ENCODE peak calls at places on chromosomes 4 and X, in eight cellular contexts. One of them, this sample, is unnamed.

GRCh38 chr4:156749791-156750403 is 221.7 kb downstream of the PDGFC start:
- DNase-seq in HS-27A: no peak
- DNase-seq in ascending aorta: no peak
- DNase-seq in amniotic stem cell: no peak
- DNase-seq in CD8-positive, alpha-beta memory T cell: no peak
- DNase-seq in H9: no peak
- DNase-seq in adipocyte: peak
- DNase-seq in stimulated activated CD8-positive, alpha-beta memory T cell treated with anti-CD3 and anti-CD28 coated beads, Interleukin-2, amount 100 ng/mL, for 48 hours: no peak
- DNase-seq in this sample: no peak

GRCh38 chrX:119118780-119119395 is 8.7 kb downstream of the KIAA1210 start:
- DNase-seq in H9: peak
- DNase-seq in stimulated activated CD8-positive, alpha-beta memory T cell treated with anti-CD3 and anti-CD28 coated beads, Interleukin-2, amount 100 ng/mL, for 48 hours: peak
- DNase-seq in adipocyte: peak
- DNase-seq in amniotic stem cell: peak
- DNase-seq in ascending aorta: no peak
- DNase-seq in HS-27A: peak
- DNase-seq in CD8-positive, alpha-beta memory T cell: peak
- DNase-seq in this sample: peak

GRCh38 chr4:32488690-32489089 is 1768.5 kb downstream of the PCDH7 start:
- DNase-seq in amniotic stem cell: no peak
- DNase-seq in HS-27A: no peak
- DNase-seq in adipocyte: peak
- DNase-seq in CD8-positive, alpha-beta memory T cell: no peak
- DNase-seq in H9: no peak
- DNase-seq in ascending aorta: no peak
- DNase-seq in stimulated activated CD8-positive, alpha-beta memory T cell treated with anti-CD3 and anti-CD28 coated beads, Interleukin-2, amount 100 ng/mL, for 48 hours: no peak
- DNase-seq in this sample: no peak

GRCh38 chr4:7777017-7777710 is 162.5 kb downstream of the AFAP1 start:
- DNase-seq in adipocyte: no peak
- DNase-seq in ascending aorta: no peak
- DNase-seq in stimulated activated CD8-positive, alpha-beta memory T cell treated with anti-CD3 and anti-CD28 coated beads, Interleukin-2, amount 100 ng/mL, for 48 hours: no peak
- DNase-seq in amniotic stem cell: no peak
- DNase-seq in HS-27A: no peak
- DNase-seq in CD8-positive, alpha-beta memory T cell: no peak
- DNase-seq in H9: no peak
- DNase-seq in this sample: no peak

GRCh38 chrX:114798902-114799301 is 215.0 kb downstream of the HTR2C start:
- DNase-seq in CD8-positive, alpha-beta memory T cell: no peak
- DNase-seq in stimulated activated CD8-positive, alpha-beta memory T cell treated with anti-CD3 and anti-CD28 coated beads, Interleukin-2, amount 100 ng/mL, for 48 hours: no peak
- DNase-seq in amniotic stem cell: no peak
- DNase-seq in H9: no peak
- DNase-seq in ascending aorta: no peak
- DNase-seq in HS-27A: no peak
- DNase-seq in adipocyte: peak
- DNase-seq in this sample: no peak

GRCh38 chr4:73021634-73022033 is 47.9 kb downstream of the COX18 start:
- DNase-seq in HS-27A: peak
- DNase-seq in stimulated activated CD8-positive, alpha-beta memory T cell treated with anti-CD3 and anti-CD28 coated beads, Interleukin-2, amount 100 ng/mL, for 48 hours: no peak
- DNase-seq in H9: no peak
- DNase-seq in CD8-positive, alpha-beta memory T cell: no peak
- DNase-seq in adipocyte: peak
- DNase-seq in ascending aorta: no peak
- DNase-seq in amniotic stem cell: peak
- DNase-seq in this sample: peak

GRCh38 chr4:106264331-106264728 is 51.7 kb downstream of the TBCK start:
- DNase-seq in stimulated activated CD8-positive, alpha-beta memory T cell treated with anti-CD3 and anti-CD28 coated beads, Interleukin-2, amount 100 ng/mL, for 48 hours: no peak
- DNase-seq in CD8-positive, alpha-beta memory T cell: no peak
- DNase-seq in adipocyte: no peak
- DNase-seq in ascending aorta: no peak
- DNase-seq in amniotic stem cell: no peak
- DNase-seq in H9: no peak
- DNase-seq in HS-27A: no peak
- DNase-seq in this sample: no peak

GRCh38 chr4:69057620-69058409 is 38.5 kb upstream of the UGT2B7 start:
- DNase-seq in CD8-positive, alpha-beta memory T cell: no peak
- DNase-seq in amniotic stem cell: no peak
- DNase-seq in H9: peak
- DNase-seq in stimulated activated CD8-positive, alpha-beta memory T cell treated with anti-CD3 and anti-CD28 coated beads, Interleukin-2, amount 100 ng/mL, for 48 hours: no peak
- DNase-seq in ascending aorta: no peak
- DNase-seq in HS-27A: no peak
- DNase-seq in adipocyte: no peak
- DNase-seq in this sample: no peak

GRCh38 chr4:37760840-37761239 is 65.6 kb upstream of the PGM2 start:
- DNase-seq in H9: no peak
- DNase-seq in amniotic stem cell: no peak
- DNase-seq in adipocyte: no peak
- DNase-seq in CD8-positive, alpha-beta memory T cell: no peak
- DNase-seq in stimulated activated CD8-positive, alpha-beta memory T cell treated with anti-CD3 and anti-CD28 coated beads, Interleukin-2, amount 100 ng/mL, for 48 hours: no peak
- DNase-seq in ascending aorta: no peak
- DNase-seq in HS-27A: no peak
- DNase-seq in this sample: no peak

GRCh38 chrX:16148896-16149295 is 18.4 kb upstream of the MAGEB17 start:
- DNase-seq in HS-27A: no peak
- DNase-seq in CD8-positive, alpha-beta memory T cell: no peak
- DNase-seq in stimulated activated CD8-positive, alpha-beta memory T cell treated with anti-CD3 and anti-CD28 coated beads, Interleukin-2, amount 100 ng/mL, for 48 hours: no peak
- DNase-seq in amniotic stem cell: no peak
- DNase-seq in H9: no peak
- DNase-seq in ascending aorta: no peak
- DNase-seq in adipocyte: no peak
- DNase-seq in this sample: no peak

GRCh38 chr4:137641554-137641953 is 109.3 kb upstream of the PCDH18 start:
- DNase-seq in adipocyte: peak
- DNase-seq in CD8-positive, alpha-beta memory T cell: no peak
- DNase-seq in HS-27A: no peak
- DNase-seq in amniotic stem cell: no peak
- DNase-seq in ascending aorta: no peak
- DNase-seq in stimulated activated CD8-positive, alpha-beta memory T cell treated with anti-CD3 and anti-CD28 coated beads, Interleukin-2, amount 100 ng/mL, for 48 hours: no peak
- DNase-seq in H9: no peak
- DNase-seq in this sample: no peak

GRCh38 chr4:128310266-128310697 is 22.7 kb upstream of the PGRMC2 start:
- DNase-seq in adipocyte: no peak
- DNase-seq in stimulated activated CD8-positive, alpha-beta memory T cell treated with anti-CD3 and anti-CD28 coated beads, Interleukin-2, amount 100 ng/mL, for 48 hours: no peak
- DNase-seq in H9: peak
- DNase-seq in HS-27A: no peak
- DNase-seq in CD8-positive, alpha-beta memory T cell: no peak
- DNase-seq in ascending aorta: no peak
- DNase-seq in amniotic stem cell: no peak
- DNase-seq in this sample: no peak

GRCh38 chr4:174318829-174319764 is 35.4 kb downstream of the CEP44 start:
- DNase-seq in adipocyte: peak
- DNase-seq in stimulated activated CD8-positive, alpha-beta memory T cell treated with anti-CD3 and anti-CD28 coated beads, Interleukin-2, amount 100 ng/mL, for 48 hours: no peak
- DNase-seq in amniotic stem cell: no peak
- DNase-seq in CD8-positive, alpha-beta memory T cell: no peak
- DNase-seq in H9: no peak
- DNase-seq in ascending aorta: no peak
- DNase-seq in HS-27A: no peak
- DNase-seq in this sample: no peak

GRCh38 chr4:78542373-78542772 is 9.2 kb upstream of the ANXA3 start:
- DNase-seq in amniotic stem cell: no peak
- DNase-seq in HS-27A: no peak
- DNase-seq in ascending aorta: no peak
- DNase-seq in H9: no peak
- DNase-seq in CD8-positive, alpha-beta memory T cell: no peak
- DNase-seq in stimulated activated CD8-positive, alpha-beta memory T cell treated with anti-CD3 and anti-CD28 coated beads, Interleukin-2, amount 100 ng/mL, for 48 hours: no peak
- DNase-seq in adipocyte: peak
- DNase-seq in this sample: no peak

GRCh38 chrX:106959897-106960296 is 39.7 kb downstream of the CLDN2 start:
- DNase-seq in ascending aorta: no peak
- DNase-seq in amniotic stem cell: peak
- DNase-seq in HS-27A: no peak
- DNase-seq in adipocyte: peak
- DNase-seq in H9: no peak
- DNase-seq in CD8-positive, alpha-beta memory T cell: no peak
- DNase-seq in stimulated activated CD8-positive, alpha-beta memory T cell treated with anti-CD3 and anti-CD28 coated beads, Interleukin-2, amount 100 ng/mL, for 48 hours: no peak
- DNase-seq in this sample: no peak

GRCh38 chr4:106095408-106095807 is 200.1 kb downstream of the NPNT start:
- DNase-seq in stimulated activated CD8-positive, alpha-beta memory T cell treated with anti-CD3 and anti-CD28 coated beads, Interleukin-2, amount 100 ng/mL, for 48 hours: no peak
- DNase-seq in amniotic stem cell: no peak
- DNase-seq in CD8-positive, alpha-beta memory T cell: no peak
- DNase-seq in H9: no peak
- DNase-seq in ascending aorta: no peak
- DNase-seq in adipocyte: peak
- DNase-seq in HS-27A: no peak
- DNase-seq in this sample: no peak

GRCh38 chr4:25949166-25949748 is 35.2 kb downstream of the SMIM20 start:
- DNase-seq in ascending aorta: no peak
- DNase-seq in adipocyte: no peak
- DNase-seq in stimulated activated CD8-positive, alpha-beta memory T cell treated with anti-CD3 and anti-CD28 coated beads, Interleukin-2, amount 100 ng/mL, for 48 hours: no peak
- DNase-seq in H9: peak
- DNase-seq in HS-27A: no peak
- DNase-seq in amniotic stem cell: no peak
- DNase-seq in CD8-positive, alpha-beta memory T cell: no peak
- DNase-seq in this sample: peak

GRCh38 chr4:41538017-41538733 is at the start of gene LIMCH1:
- DNase-seq in H9: peak
- DNase-seq in stimulated activated CD8-positive, alpha-beta memory T cell treated with anti-CD3 and anti-CD28 coated beads, Interleukin-2, amount 100 ng/mL, for 48 hours: no peak
- DNase-seq in amniotic stem cell: no peak
- DNase-seq in CD8-positive, alpha-beta memory T cell: no peak
- DNase-seq in ascending aorta: peak
- DNase-seq in HS-27A: peak
- DNase-seq in adipocyte: no peak
- DNase-seq in this sample: no peak

GRCh38 chr4:54800831-54801530 is 143.2 kb downstream of the KIT start:
- DNase-seq in CD8-positive, alpha-beta memory T cell: no peak
- DNase-seq in stimulated activated CD8-positive, alpha-beta memory T cell treated with anti-CD3 and anti-CD28 coated beads, Interleukin-2, amount 100 ng/mL, for 48 hours: no peak
- DNase-seq in adipocyte: peak
- DNase-seq in HS-27A: no peak
- DNase-seq in H9: no peak
- DNase-seq in amniotic stem cell: no peak
- DNase-seq in ascending aorta: no peak
- DNase-seq in this sample: no peak

GRCh38 chr4:186104114-186104894 is at the start of gene FAM149A:
- DNase-seq in stimulated activated CD8-positive, alpha-beta memory T cell treated with anti-CD3 and anti-CD28 coated beads, Interleukin-2, amount 100 ng/mL, for 48 hours: peak
- DNase-seq in H9: peak
- DNase-seq in amniotic stem cell: no peak
- DNase-seq in adipocyte: peak
- DNase-seq in HS-27A: no peak
- DNase-seq in ascending aorta: no peak
- DNase-seq in CD8-positive, alpha-beta memory T cell: peak
- DNase-seq in this sample: peak

GRCh38 chrX:120205816-120206753 is 44.5 kb upstream of the ZBTB33 start:
- DNase-seq in ascending aorta: no peak
- DNase-seq in HS-27A: no peak
- DNase-seq in stimulated activated CD8-positive, alpha-beta memory T cell treated with anti-CD3 and anti-CD28 coated beads, Interleukin-2, amount 100 ng/mL, for 48 hours: no peak
- DNase-seq in amniotic stem cell: no peak
- DNase-seq in adipocyte: no peak
- DNase-seq in CD8-positive, alpha-beta memory T cell: no peak
- DNase-seq in H9: no peak
- DNase-seq in this sample: no peak

GRCh38 chr4:176792348-176793059 is at the start of gene VEGFC:
- DNase-seq in H9: peak
- DNase-seq in adipocyte: peak
- DNase-seq in stimulated activated CD8-positive, alpha-beta memory T cell treated with anti-CD3 and anti-CD28 coated beads, Interleukin-2, amount 100 ng/mL, for 48 hours: peak
- DNase-seq in HS-27A: no peak
- DNase-seq in CD8-positive, alpha-beta memory T cell: no peak
- DNase-seq in amniotic stem cell: peak
- DNase-seq in ascending aorta: peak
- DNase-seq in this sample: peak

GRCh38 chrX:35380808-35381700 is 417.1 kb upstream of the MAGEB16 start:
- DNase-seq in amniotic stem cell: no peak
- DNase-seq in ascending aorta: no peak
- DNase-seq in HS-27A: no peak
- DNase-seq in stimulated activated CD8-positive, alpha-beta memory T cell treated with anti-CD3 and anti-CD28 coated beads, Interleukin-2, amount 100 ng/mL, for 48 hours: no peak
- DNase-seq in H9: no peak
- DNase-seq in adipocyte: peak
- DNase-seq in CD8-positive, alpha-beta memory T cell: no peak
- DNase-seq in this sample: peak

GRCh38 chr4:123092603-123093002 is 170.2 kb upstream of the NUDT6 start:
- DNase-seq in HS-27A: no peak
- DNase-seq in adipocyte: no peak
- DNase-seq in amniotic stem cell: no peak
- DNase-seq in CD8-positive, alpha-beta memory T cell: no peak
- DNase-seq in H9: peak
- DNase-seq in stimulated activated CD8-positive, alpha-beta memory T cell treated with anti-CD3 and anti-CD28 coated beads, Interleukin-2, amount 100 ng/mL, for 48 hours: no peak
- DNase-seq in ascending aorta: no peak
- DNase-seq in this sample: no peak

GRCh38 chr4:56371426-56372220 is 15.7 kb downstream of the AASDH start:
- DNase-seq in CD8-positive, alpha-beta memory T cell: no peak
- DNase-seq in amniotic stem cell: no peak
- DNase-seq in stimulated activated CD8-positive, alpha-beta memory T cell treated with anti-CD3 and anti-CD28 coated beads, Interleukin-2, amount 100 ng/mL, for 48 hours: no peak
- DNase-seq in adipocyte: no peak
- DNase-seq in HS-27A: no peak
- DNase-seq in ascending aorta: no peak
- DNase-seq in H9: no peak
- DNase-seq in this sample: no peak

GRCh38 chrX:9942086-9942485 is 25.1 kb upstream of the CLDN34 start:
- DNase-seq in amniotic stem cell: no peak
- DNase-seq in adipocyte: no peak
- DNase-seq in CD8-positive, alpha-beta memory T cell: peak
- DNase-seq in ascending aorta: no peak
- DNase-seq in H9: no peak
- DNase-seq in stimulated activated CD8-positive, alpha-beta memory T cell treated with anti-CD3 and anti-CD28 coated beads, Interleukin-2, amount 100 ng/mL, for 48 hours: peak
- DNase-seq in HS-27A: no peak
- DNase-seq in this sample: no peak